ENCODE peak calls at places on chromosomes 7 and 10, in five cellular contexts. One of them, this sample, is unnamed.
A peak's percentile ranks its signal among the peaks of the same experiment; 100 is the strongest.

GRCh38 chr10:69392481-69393000 is 24.2 kb downstream of the TACR2 start:
- DNase-seq in MM.1S: peak; percentile 81
- DNase-seq in astrocyte of the spinal cord: peak; percentile 77
- DNase-seq in CD8-positive, alpha-beta memory T cell: peak; percentile 62
- DNase-seq in BJ: no peak
- DNase-seq in this sample: peak; percentile 79

GRCh38 chr7:140557069-140557468 is 77.8 kb upstream of the MKRN1 start:
- DNase-seq in CD8-positive, alpha-beta memory T cell: no peak
- DNase-seq in astrocyte of the spinal cord: no peak
- DNase-seq in MM.1S: no peak
- DNase-seq in BJ: no peak
- DNase-seq in this sample: no peak

GRCh38 chr7:90708841-90709317 is 112.8 kb downstream of the CDK14 start:
- DNase-seq in BJ: no peak
- DNase-seq in astrocyte of the spinal cord: no peak
- DNase-seq in MM.1S: peak; percentile 93
- DNase-seq in CD8-positive, alpha-beta memory T cell: no peak
- DNase-seq in this sample: peak; percentile 49

GRCh38 chr7:16636533-16637173 is 8.9 kb downstream of the ANKMY2 start:
- DNase-seq in BJ: peak; percentile 77
- DNase-seq in MM.1S: no peak
- DNase-seq in astrocyte of the spinal cord: peak; percentile 50
- DNase-seq in CD8-positive, alpha-beta memory T cell: no peak
- DNase-seq in this sample: no peak

GRCh38 chr10:13161267-13162012 is at the start of gene MCM10:
- DNase-seq in CD8-positive, alpha-beta memory T cell: peak; percentile 95
- DNase-seq in astrocyte of the spinal cord: peak; percentile 99
- DNase-seq in BJ: peak; percentile 96
- DNase-seq in MM.1S: peak; percentile 100
- DNase-seq in this sample: peak; percentile 99

GRCh38 chr7:71343821-71344341 is 211.9 kb downstream of the GALNT17 start:
- DNase-seq in astrocyte of the spinal cord: no peak
- DNase-seq in BJ: no peak
- DNase-seq in MM.1S: no peak
- DNase-seq in CD8-positive, alpha-beta memory T cell: no peak
- DNase-seq in this sample: no peak

GRCh38 chr10:1538121-1538520 is 199.2 kb downstream of the ADARB2 start:
- DNase-seq in BJ: no peak
- DNase-seq in astrocyte of the spinal cord: no peak
- DNase-seq in CD8-positive, alpha-beta memory T cell: no peak
- DNase-seq in MM.1S: no peak
- DNase-seq in this sample: no peak

GRCh38 chr7:25121599-25121998 is 3.5 kb downstream of the CYCS start:
- DNase-seq in astrocyte of the spinal cord: no peak
- DNase-seq in BJ: no peak
- DNase-seq in MM.1S: no peak
- DNase-seq in CD8-positive, alpha-beta memory T cell: no peak
- DNase-seq in this sample: no peak

GRCh38 chr10:86655173-86655540 is 810 bp downstream of the OPN4 start:
- DNase-seq in astrocyte of the spinal cord: no peak
- DNase-seq in BJ: no peak
- DNase-seq in CD8-positive, alpha-beta memory T cell: no peak
- DNase-seq in MM.1S: no peak
- DNase-seq in this sample: no peak

GRCh38 chr7:100822236-100823139 is 4.8 kb downstream of the EPHB4 start:
- DNase-seq in BJ: no peak
- DNase-seq in MM.1S: no peak
- DNase-seq in astrocyte of the spinal cord: no peak
- DNase-seq in CD8-positive, alpha-beta memory T cell: no peak
- DNase-seq in this sample: no peak

GRCh38 chr7:67423058-67423457 is 426.4 kb downstream of the TYW1 start:
- DNase-seq in MM.1S: no peak
- DNase-seq in BJ: no peak
- DNase-seq in CD8-positive, alpha-beta memory T cell: no peak
- DNase-seq in astrocyte of the spinal cord: peak; percentile 2
- DNase-seq in this sample: no peak

GRCh38 chr7:156639426-156640256 is 933 bp upstream of the RNF32 start:
- DNase-seq in MM.1S: no peak
- DNase-seq in CD8-positive, alpha-beta memory T cell: no peak
- DNase-seq in BJ: no peak
- DNase-seq in astrocyte of the spinal cord: no peak
- DNase-seq in this sample: no peak

GRCh38 chr7:138872576-138872975 is 74.6 kb upstream of the ATP6V0A4 start:
- DNase-seq in BJ: no peak
- DNase-seq in MM.1S: no peak
- DNase-seq in astrocyte of the spinal cord: no peak
- DNase-seq in CD8-positive, alpha-beta memory T cell: no peak
- DNase-seq in this sample: no peak

GRCh38 chr10:13651969-13652720 is 65.4 kb downstream of the PRPF18 start:
- DNase-seq in MM.1S: no peak
- DNase-seq in CD8-positive, alpha-beta memory T cell: no peak
- DNase-seq in BJ: no peak
- DNase-seq in astrocyte of the spinal cord: no peak
- DNase-seq in this sample: no peak

GRCh38 chr10:79944428-79945395 is 4.2 kb downstream of the SFTPD start:
- DNase-seq in MM.1S: no peak
- DNase-seq in BJ: no peak
- DNase-seq in astrocyte of the spinal cord: no peak
- DNase-seq in CD8-positive, alpha-beta memory T cell: no peak
- DNase-seq in this sample: no peak

GRCh38 chr10:123583639-123584418 is 82.3 kb upstream of the GPR26 start:
- DNase-seq in BJ: peak; percentile 41
- DNase-seq in MM.1S: no peak
- DNase-seq in astrocyte of the spinal cord: peak; percentile 41
- DNase-seq in CD8-positive, alpha-beta memory T cell: no peak
- DNase-seq in this sample: no peak

GRCh38 chr10:68561804-68562649 is 1.9 kb downstream of the TET1 start:
- DNase-seq in MM.1S: no peak
- DNase-seq in CD8-positive, alpha-beta memory T cell: no peak
- DNase-seq in astrocyte of the spinal cord: peak; percentile 30
- DNase-seq in BJ: no peak
- DNase-seq in this sample: no peak

DNA sequence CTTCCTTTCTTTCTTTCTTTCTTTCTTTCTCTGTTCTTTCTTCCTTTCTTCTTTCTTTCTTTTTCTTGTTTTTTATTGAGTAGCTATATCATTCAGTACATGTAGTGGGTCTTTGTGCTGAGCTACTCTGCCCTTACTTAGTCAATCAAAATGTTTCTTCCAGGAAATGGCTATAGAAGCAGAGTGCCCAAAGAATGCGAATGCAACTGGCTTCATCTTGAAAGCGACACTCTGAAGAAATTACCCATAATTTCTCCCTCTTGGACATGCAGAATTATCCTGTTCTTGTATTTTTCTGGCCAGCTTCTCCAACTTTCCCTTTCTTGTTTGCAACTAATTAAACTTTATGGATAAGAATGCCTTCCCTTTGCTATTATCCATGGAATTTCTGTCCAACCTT is 441.5 kb downstream of the MAGI2 start:
- DNase-seq in CD8-positive, alpha-beta memory T cell: no peak
- DNase-seq in MM.1S: no peak
- DNase-seq in astrocyte of the spinal cord: no peak
- DNase-seq in BJ: no peak
- DNase-seq in this sample: no peak
- H3K4me3 ChIP-seq in CD8-positive, alpha-beta memory T cell: no peak overlapping the region
- H3K4me3 ChIP-seq in MM.1S: no peak overlapping the region
- H3K4me3 ChIP-seq in astrocyte of the spinal cord: no peak overlapping the region
- H3K4me3 ChIP-seq in BJ: no peak overlapping the region
- H3K4me3 ChIP-seq in this sample: no peak overlapping the region

GRCh38 chr7:114085592-114086490 is 167.0 kb upstream of the PPP1R3A start:
- DNase-seq in BJ: no peak
- DNase-seq in MM.1S: peak; percentile 97
- DNase-seq in astrocyte of the spinal cord: peak; percentile 87
- DNase-seq in CD8-positive, alpha-beta memory T cell: no peak
- DNase-seq in this sample: no peak

GRCh38 chr7:114087674-114088539 is 169.1 kb upstream of the PPP1R3A start:
- DNase-seq in MM.1S: peak; percentile 39
- DNase-seq in CD8-positive, alpha-beta memory T cell: no peak
- DNase-seq in astrocyte of the spinal cord: no peak
- DNase-seq in BJ: no peak
- DNase-seq in this sample: no peak

GRCh38 chr7:114085313-114085591 is 166.4 kb upstream of the PPP1R3A start:
- DNase-seq in CD8-positive, alpha-beta memory T cell: no peak
- DNase-seq in MM.1S: no peak
- DNase-seq in BJ: no peak
- DNase-seq in astrocyte of the spinal cord: no peak
- DNase-seq in this sample: no peak

GRCh38 chr7:114086906-114087651 is 168.3 kb upstream of the PPP1R3A start:
- DNase-seq in MM.1S: peak; percentile 73
- DNase-seq in astrocyte of the spinal cord: peak; percentile 45
- DNase-seq in CD8-positive, alpha-beta memory T cell: no peak
- DNase-seq in BJ: no peak
- DNase-seq in this sample: no peak

DNA sequence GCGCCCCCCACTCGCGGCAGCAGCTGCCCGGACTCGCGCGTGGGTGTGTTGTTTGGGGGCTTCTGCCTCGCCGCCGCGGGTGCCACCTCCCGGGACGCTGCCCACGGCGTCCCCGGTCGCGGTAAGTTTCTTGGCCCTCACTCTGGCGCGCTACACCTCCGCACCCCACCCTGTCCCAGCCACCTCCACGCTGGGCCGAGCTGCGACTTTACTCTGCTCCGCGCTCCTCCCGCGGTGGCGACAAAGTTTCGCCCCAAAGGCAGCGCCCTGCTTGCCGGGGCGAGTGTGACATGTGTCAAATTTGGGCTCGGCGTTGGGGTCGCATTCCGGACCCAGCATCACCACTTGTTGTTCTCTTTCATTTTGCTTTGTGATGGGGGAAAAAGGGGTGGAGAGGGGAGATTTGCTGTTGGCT is 167.7 kb upstream of the PPP1R3A start:
- DNase-seq in BJ: no peak
- DNase-seq in astrocyte of the spinal cord: peak; percentile 20
- DNase-seq in MM.1S: peak; percentile 69
- DNase-seq in CD8-positive, alpha-beta memory T cell: no peak
- DNase-seq in this sample: no peak
- H3K4me3 ChIP-seq in BJ: peak overlapping the region; percentile 65
- H3K4me3 ChIP-seq in astrocyte of the spinal cord: peak overlapping the region; percentile 79
- H3K4me3 ChIP-seq in MM.1S: peak overlapping the region; percentile 88
- H3K4me3 ChIP-seq in CD8-positive, alpha-beta memory T cell: no peak overlapping the region
- H3K4me3 ChIP-seq in this sample: no peak overlapping the region

DNA sequence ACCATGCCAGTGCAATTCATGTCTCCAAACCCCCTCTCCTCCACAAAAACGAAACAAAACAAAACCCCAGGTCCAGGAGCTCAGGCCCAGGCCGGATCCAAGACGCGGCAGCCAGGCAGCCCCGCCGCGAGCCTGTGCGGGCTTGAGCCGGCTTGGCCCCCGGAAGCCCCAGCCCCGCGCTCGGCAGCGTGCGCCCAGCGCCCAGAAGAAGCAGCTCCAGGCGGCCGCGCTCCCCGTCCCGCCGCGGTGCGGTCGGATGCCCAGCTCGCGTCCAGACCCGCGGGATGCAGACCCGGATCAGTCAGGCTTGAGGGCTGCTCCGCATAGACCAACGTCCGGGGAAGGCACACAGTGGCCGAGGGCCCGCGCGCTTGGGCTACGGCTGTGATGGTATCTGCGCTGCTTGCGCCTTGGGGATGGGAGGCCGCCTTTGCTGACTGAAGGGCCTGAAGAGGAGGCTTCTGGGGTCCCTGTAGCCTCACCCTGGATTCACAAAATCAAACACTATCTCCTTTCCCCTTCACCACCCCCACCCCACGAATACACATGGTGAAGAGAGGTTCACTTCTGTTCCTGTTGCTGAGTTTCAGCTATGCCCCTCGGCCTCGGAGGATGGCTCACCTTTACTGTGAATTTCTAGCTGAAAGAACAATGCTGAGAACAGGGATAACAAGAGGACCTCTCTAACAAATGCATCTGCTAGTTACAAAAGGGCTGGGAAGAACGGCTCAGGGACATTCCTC is 79.9 kb upstream of the EN2 start:
- DNase-seq in BJ: no peak
- DNase-seq in astrocyte of the spinal cord: peak; percentile 11
- DNase-seq in CD8-positive, alpha-beta memory T cell: no peak
- DNase-seq in MM.1S: peak; percentile 24
- DNase-seq in this sample: no peak
- H3K4me3 ChIP-seq in BJ: peak overlapping the region; percentile 7
- H3K4me3 ChIP-seq in astrocyte of the spinal cord: no peak overlapping the region
- H3K4me3 ChIP-seq in CD8-positive, alpha-beta memory T cell: no peak overlapping the region
- H3K4me3 ChIP-seq in MM.1S: peak overlapping the region; percentile 21
- H3K4me3 ChIP-seq in this sample: no peak overlapping the region

DNA sequence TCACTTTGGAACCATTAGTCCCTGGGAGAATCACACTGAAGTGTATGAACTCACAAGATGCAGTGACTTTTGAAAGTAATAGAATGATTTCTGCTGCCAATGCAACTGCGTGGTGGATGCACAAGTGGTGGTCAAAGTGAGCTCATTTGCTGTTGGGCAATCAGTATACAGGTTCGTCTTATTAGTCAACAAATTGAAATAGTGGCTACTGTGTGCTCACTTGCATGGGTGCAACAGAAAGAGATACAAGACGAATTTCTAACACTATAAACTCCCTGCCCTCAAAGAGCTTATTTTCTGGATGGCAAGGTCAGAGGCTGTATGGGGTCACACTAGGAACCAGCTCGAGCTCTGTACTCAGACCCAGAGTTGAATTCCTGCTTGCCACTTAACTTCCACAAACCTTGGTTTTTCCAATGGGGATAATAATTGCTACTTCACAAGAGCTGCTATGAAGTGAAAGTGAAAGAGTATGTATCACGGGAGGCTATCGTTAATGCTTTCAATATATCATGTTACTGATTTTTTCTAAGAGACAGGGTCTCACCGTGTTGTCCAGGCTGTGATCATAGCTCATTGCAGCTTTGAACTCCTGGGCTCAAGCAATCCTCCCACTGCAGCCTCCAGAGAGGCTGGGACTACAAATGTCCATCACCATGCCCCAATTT is 8.3 kb upstream of the BCL7B start:
- DNase-seq in BJ: no peak
- DNase-seq in CD8-positive, alpha-beta memory T cell: no peak
- DNase-seq in MM.1S: peak; percentile 39
- DNase-seq in astrocyte of the spinal cord: no peak
- DNase-seq in this sample: no peak
- H3K4me3 ChIP-seq in BJ: no peak overlapping the region
- H3K4me3 ChIP-seq in CD8-positive, alpha-beta memory T cell: peak overlapping the region; percentile 45
- H3K4me3 ChIP-seq in MM.1S: peak overlapping the region; percentile 61
- H3K4me3 ChIP-seq in astrocyte of the spinal cord: no peak overlapping the region
- H3K4me3 ChIP-seq in this sample: no peak overlapping the region

GRCh38 chr10:10791869-10792268 is 225.8 kb upstream of the CELF2 start:
- DNase-seq in CD8-positive, alpha-beta memory T cell: no peak
- DNase-seq in MM.1S: no peak
- DNase-seq in astrocyte of the spinal cord: no peak
- DNase-seq in BJ: no peak
- DNase-seq in this sample: no peak
- H3K4me3 ChIP-seq in CD8-positive, alpha-beta memory T cell: no peak overlapping the region
- H3K4me3 ChIP-seq in MM.1S: no peak overlapping the region
- H3K4me3 ChIP-seq in astrocyte of the spinal cord: no peak overlapping the region
- H3K4me3 ChIP-seq in BJ: no peak overlapping the region
- H3K4me3 ChIP-seq in this sample: no peak overlapping the region